ENCODE peak calls at places on chromosomes 13 and 19, in nine cellular contexts. J, Q, V, C, F, L, H, G and D are unnamed samples.

GRCh38 chr19:21135433-21135832 is 6.4 kb upstream of the ZNF431 start:
- DNase-seq in J (no peak), Q (no peak), V (no peak), C (no peak), F (no peak), L (no peak), H (no peak), G (no peak), D (no peak)

GRCh38 chr19:4547303-4548237 is 7.7 kb upstream of the LRG1 start:
- DNase-seq in J (peak), Q (no peak), V (no peak), C (no peak), F (no peak), L (no peak), H (no peak), G (no peak), D (peak)

GRCh38 chr13:19183676-19184075 is 2.1 kb upstream of the TUBA3C start:
- DNase-seq in J (no peak), Q (no peak), V (no peak), C (no peak), F (no peak), L (no peak), H (peak), G (no peak), D (no peak)

GRCh38 chr13:42151781-42152180 is 103.3 kb downstream of the DGKH start:
- DNase-seq in J (no peak), Q (no peak), V (no peak), C (no peak), F (no peak), L (no peak), H (no peak), G (no peak), D (no peak)

GRCh38 chr13:47869780-47870179 is 131.3 kb downstream of the SUCLA2 start:
- DNase-seq in J (no peak), Q (no peak), V (no peak), C (no peak), F (no peak), L (no peak), H (no peak), G (no peak), D (no peak)

GRCh38 chr13:98459721-98460370 is 117.1 kb downstream of the STK24 start:
- DNase-seq in J (no peak), Q (no peak), V (no peak), C (no peak), F (no peak), L (no peak), H (no peak), G (no peak), D (peak)

GRCh38 chr19:15294591-15294990 is 37.7 kb downstream of the BRD4 start:
- DNase-seq in J (peak), Q (no peak), V (peak), C (no peak), F (no peak), L (no peak), H (no peak), G (no peak), D (peak)

GRCh38 chr13:99572131-99572530 is 70.9 kb downstream of the TM9SF2 start:
- DNase-seq in J (no peak), Q (peak), V (peak), C (peak), F (no peak), L (no peak), H (no peak), G (no peak), D (no peak)

GRCh38 chr19:15672580-15673175 is at the start of gene CYP4F12:
- DNase-seq in J (peak), Q (peak), V (peak), C (no peak), F (no peak), L (no peak), H (peak), G (no peak), D (no peak)

GRCh38 chr13:48038763-48039162 is 1.2 kb downstream of the NUDT15 start:
- DNase-seq in J (no peak), Q (no peak), V (no peak), C (no peak), F (no peak), L (no peak), H (no peak), G (no peak), D (no peak)

GRCh38 chr19:49132974-49133609 is 13.7 kb downstream of the PPFIA3 start:
- DNase-seq in J (no peak), Q (no peak), V (no peak), C (no peak), F (peak), L (no peak), H (no peak), G (no peak), D (no peak)

GRCh38 chr13:48334534-48335127 is 31.1 kb downstream of the RB1 start:
- DNase-seq in J (no peak), Q (peak), V (peak), C (peak), F (no peak), L (no peak), H (no peak), G (no peak), D (no peak)

GRCh38 chr13:95185311-95185710 is 115.9 kb downstream of the ABCC4 start:
- DNase-seq in J (no peak), Q (no peak), V (no peak), C (no peak), F (no peak), L (no peak), H (no peak), G (no peak), D (no peak)

GRCh38 chr19:11324079-11324661 is 15.3 kb downstream of the RAB3D start:
- DNase-seq in J (peak), Q (peak), V (peak), C (peak), F (no peak), L (peak), H (peak), G (no peak), D (no peak)

GRCh38 chr13:39144941-39145533 is 106.8 kb downstream of the NHLRC3 start:
- DNase-seq in J (no peak), Q (peak), V (peak), C (peak), F (peak), L (peak), H (peak), G (no peak), D (no peak)

GRCh38 chr19:38619361-38620174 is 580 bp downstream of the EIF3K start:
- DNase-seq in J (no peak), Q (no peak), V (no peak), C (no peak), F (no peak), L (no peak), H (no peak), G (no peak), D (no peak)

GRCh38 chr19:16076958-16077611 is 790 bp downstream of the TPM4 start:
- DNase-seq in J (peak), Q (no peak), V (peak), C (no peak), F (no peak), L (no peak), H (peak), G (no peak), D (peak)

GRCh38 chr13:92991687-92992086 is 234.9 kb upstream of the GPC6 start:
- DNase-seq in J (no peak), Q (no peak), V (peak), C (no peak), F (no peak), L (no peak), H (no peak), G (no peak), D (no peak)

GRCh38 chr13:59038824-59039223 is 1124.9 kb downstream of the DIAPH3 start:
- DNase-seq in J (no peak), Q (no peak), V (no peak), C (no peak), F (no peak), L (no peak), H (no peak), G (no peak), D (no peak)

GRCh38 chr19:11480081-11480926 is 542 bp downstream of the ELAVL3 start:
- DNase-seq in J (no peak), Q (no peak), V (no peak), C (no peak), F (no peak), L (no peak), H (no peak), G (no peak), D (no peak)

GRCh38 chr13:42377640-42378382 is 105.9 kb downstream of the AKAP11 start:
- DNase-seq in J (no peak), Q (no peak), V (no peak), C (no peak), F (no peak), L (no peak), H (no peak), G (no peak), D (no peak)

GRCh38 chr13:21361706-21362105 is 97.4 kb downstream of the ZDHHC20 start:
- DNase-seq in J (no peak), Q (no peak), V (no peak), C (no peak), F (no peak), L (no peak), H (no peak), G (no peak), D (peak)

GRCh38 chr19:8233370-8233769 is 24.2 kb downstream of the CERS4 start:
- DNase-seq in J (no peak), Q (no peak), V (no peak), C (no peak), F (no peak), L (no peak), H (no peak), G (no peak), D (no peak)

GRCh38 chr13:113937497-113938140 is 36.3 kb downstream of the C13orf46 start:
- DNase-seq in J (peak), Q (no peak), V (no peak), C (no peak), F (no peak), L (no peak), H (no peak), G (no peak), D (peak)

GRCh38 chr13:76336889-76337844 is 549.0 kb downstream of the KCTD12 start:
- DNase-seq in J (no peak), Q (no peak), V (no peak), C (no peak), F (no peak), L (no peak), H (no peak), G (no peak), D (no peak)

GRCh38 chr19:4379383-4380253 is 20.7 kb downstream of the SH3GL1 start:
- DNase-seq in J (peak), Q (peak), V (peak), C (no peak), F (no peak), L (no peak), H (peak), G (no peak), D (no peak)

GRCh38 chr19:3338541-3339181 is 27.7 kb upstream of the NFIC start:
- DNase-seq in J (peak), Q (no peak), V (no peak), C (no peak), F (no peak), L (no peak), H (peak), G (peak), D (no peak)

GRCh38 chr19:16945762-16946465 is 57.1 kb downstream of the F2RL3 start:
- DNase-seq in J (no peak), Q (no peak), V (no peak), C (no peak), F (no peak), L (no peak), H (no peak), G (no peak), D (no peak)

GRCh38 chr13:51826606-51827005 is 18.4 kb downstream of the TMEM272 start:
- DNase-seq in J (no peak), Q (no peak), V (no peak), C (no peak), F (no peak), L (no peak), H (no peak), G (no peak), D (no peak)

GRCh38 chr13:98482476-98483444 is 94.1 kb downstream of the STK24 start:
- DNase-seq in J (no peak), Q (peak), V (peak), C (peak), F (no peak), L (no peak), H (peak), G (no peak), D (no peak)

GRCh38 chr13:32676242-32676641 is 90.0 kb downstream of the PDS5B start:
- DNase-seq in J (no peak), Q (no peak), V (peak), C (no peak), F (no peak), L (no peak), H (no peak), G (no peak), D (no peak)

GRCh38 chr13:98156259-98156658 is 13.4 kb downstream of the FARP1 start:
- DNase-seq in J (no peak), Q (no peak), V (no peak), C (no peak), F (no peak), L (no peak), H (peak), G (no peak), D (no peak)

GRCh38 chr13:110396913-110397379 is 89.9 kb downstream of the COL4A2 start:
- DNase-seq in J (no peak), Q (peak), V (peak), C (peak), F (no peak), L (peak), H (peak), G (no peak), D (no peak)

GRCh38 chr13:42041684-42042035 is 6.8 kb upstream of the DGKH start:
- DNase-seq in J (no peak), Q (peak), V (peak), C (no peak), F (peak), L (no peak), H (peak), G (no peak), D (no peak)

GRCh38 chr13:40617801-40618356 is 48.6 kb downstream of the FOXO1 start:
- DNase-seq in J (no peak), Q (no peak), V (no peak), C (no peak), F (no peak), L (no peak), H (no peak), G (no peak), D (no peak)

GRCh38 chr13:43880930-43881329 is 1.2 kb downstream of the LACC1 start:
- DNase-seq in J (no peak), Q (no peak), V (peak), C (no peak), F (no peak), L (no peak), H (no peak), G (no peak), D (no peak)

DNA sequence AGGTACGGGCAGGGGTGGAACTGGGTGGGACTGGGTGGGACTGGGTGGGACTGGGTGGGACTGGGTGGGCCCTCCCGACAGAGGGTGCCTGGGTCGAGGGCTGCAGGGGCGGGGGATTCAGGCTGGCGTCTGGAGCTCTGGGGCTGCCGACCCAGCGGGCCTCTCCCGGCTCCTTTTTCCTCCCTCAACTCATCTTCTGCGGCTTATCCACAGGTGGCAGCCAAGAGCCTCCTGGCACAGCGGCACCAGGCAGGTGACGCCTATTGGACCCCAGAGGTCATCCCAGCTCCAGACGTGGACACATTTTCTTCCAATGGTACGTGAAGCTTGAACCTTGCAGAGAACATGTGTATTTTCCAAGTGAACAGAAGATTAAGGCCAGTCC is 533 bp downstream of the ZNF544 start:
- DNase-seq in J (no peak), Q (peak), V (no peak), C (no peak), F (peak), L (no peak), H (no peak), G (no peak), D (no peak)
- TF ChIP-seq CTCF in J (peak), Q (peak), V (peak), C (peak), F (peak), L (peak), H (no peak), G (no peak), D (peak)

GRCh38 chr19:19385131-19385899 is 20.2 kb upstream of the GATAD2A start:
- DNase-seq in J (peak), Q (peak), V (peak), C (peak), F (peak), L (peak), H (peak), G (peak), D (peak)
- TF ChIP-seq CTCF in J (peak), Q (no peak), V (no peak), C (peak), F (no peak), L (no peak), H (no peak), G (no peak), D (no peak)

GRCh38 chr13:104759069-104759468 is 1692.9 kb upstream of the SLC10A2 start:
- DNase-seq in J (no peak), Q (no peak), V (no peak), C (no peak), F (no peak), L (no peak), H (no peak), G (no peak), D (no peak)

GRCh38 chr13:104769520-104769919 is 1703.3 kb upstream of the SLC10A2 start:
- DNase-seq in J (no peak), Q (no peak), V (no peak), C (no peak), F (no peak), L (no peak), H (no peak), G (no peak), D (no peak)

GRCh38 chr13:104764600-104764999 is 1698.4 kb upstream of the SLC10A2 start:
- DNase-seq in J (no peak), Q (no peak), V (no peak), C (no peak), F (no peak), L (no peak), H (no peak), G (no peak), D (no peak)
- TF ChIP-seq CTCF in J (no peak), Q (no peak), V (no peak), C (no peak), F (no peak), L (no peak), H (no peak), G (no peak), D (no peak)

GRCh38 chr13:26706381-26706780 is 54.2 kb downstream of the GPR12 start:
- DNase-seq in J (no peak), Q (no peak), V (no peak), C (no peak), F (no peak), L (no peak), H (no peak), G (no peak), D (no peak)
- TF ChIP-seq CTCF in J (no peak), Q (no peak), V (no peak), C (no peak), F (peak), L (no peak), H (no peak), G (no peak), D (no peak)

GRCh38 chr19:47430041-47430802 is 10.9 kb upstream of the MEIS3 start:
- DNase-seq in J (no peak), Q (peak), V (peak), C (no peak), F (peak), L (no peak), H (no peak), G (no peak), D (no peak)
- TF ChIP-seq CTCF in J (peak), Q (no peak), V (peak), C (peak), F (no peak), L (peak), H (no peak), G (no peak), D (peak)

DNA sequence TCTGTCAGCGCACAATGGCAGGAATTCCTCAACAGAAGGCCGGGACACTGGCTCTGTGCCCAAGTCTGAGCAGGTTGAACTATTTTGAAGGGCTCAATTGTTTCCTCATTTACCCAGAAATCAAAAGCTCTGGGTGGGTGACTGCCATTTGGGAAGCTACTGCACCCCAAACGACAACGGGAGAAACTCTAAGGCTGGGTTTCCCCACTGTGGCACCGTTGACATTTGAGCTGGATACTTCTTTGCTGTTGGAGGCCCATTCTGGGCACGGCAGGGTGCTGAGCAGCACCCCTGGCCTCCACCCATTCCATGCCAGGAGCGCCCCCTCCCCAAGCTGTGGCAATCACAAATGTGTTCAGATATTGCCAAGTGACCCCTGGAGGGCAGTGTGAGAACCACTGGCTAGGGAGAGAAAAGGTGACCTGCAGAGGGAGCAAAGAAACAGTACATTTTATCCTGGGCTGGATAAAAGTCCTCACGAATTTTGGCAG is 62.5 kb downstream of the RFX2 start:
- DNase-seq in J (no peak), Q (peak), V (peak), C (no peak), F (peak), L (no peak), H (peak), G (no peak), D (peak)
- TF ChIP-seq CTCF in J (peak), Q (peak), V (peak), C (peak), F (peak), L (peak), H (no peak), G (no peak), D (peak)